ENCODE peak calls at places on chromosome 6, in four cellular contexts. A is SJSA1, R is bronchial epithelial cell, S is RCC 7860. O is an unnamed sample.

GRCh38 chr6:50711686-50712085 is 1.6 kb upstream of the TFAP2D start:
- DNase-seq in A (no peak), R (no peak), S (no peak), O (no peak)

GRCh38 chr6:155128971-155129370 is 133.9 kb downstream of the TIAM2 start:
- DNase-seq in A (no peak), R (no peak), S (no peak), O (no peak)

GRCh38 chr6:6820688-6821238 is 232.2 kb downstream of the LY86 start:
- DNase-seq in A (no peak), R (peak; percentile 95), S (no peak), O (no peak)

GRCh38 chr6:13716225-13716954 is 4.8 kb upstream of the RANBP9 start:
- DNase-seq in A (no peak), R (no peak), S (no peak), O (no peak)

GRCh38 chr6:70884074-70884983 is 72.5 kb downstream of the B3GAT2 start:
- DNase-seq in A (peak; percentile 65), R (peak; percentile 30), S (peak; percentile 18), O (peak; percentile 57)

GRCh38 chr6:169702640-169703246 is 817 bp downstream of the C6orf120 start:
- DNase-seq in A (no peak), R (peak; percentile 11), S (no peak), O (peak; percentile 42)

GRCh38 chr6:11432713-11433450 is 104.7 kb upstream of the TMEM170B start:
- DNase-seq in A (no peak), R (peak; percentile 90), S (peak; percentile 91), O (peak; percentile 85)

GRCh38 chr6:147220345-147220744 is 16.1 kb downstream of the STXBP5 start:
- DNase-seq in A (no peak), R (no peak), S (no peak), O (no peak)

GRCh38 chr6:81783893-81784292 is 31.4 kb upstream of the TENT5A start:
- DNase-seq in A (no peak), R (no peak), S (no peak), O (no peak)

GRCh38 chr6:94127716-94128115 is 708.4 kb upstream of the EPHA7 start:
- DNase-seq in A (no peak), R (no peak), S (no peak), O (no peak)

GRCh38 chr6:21537660-21538059 is 55.9 kb upstream of the SOX4 start:
- DNase-seq in A (no peak), R (no peak), S (no peak), O (no peak)

GRCh38 chr6:143337201-143337949 is 113.1 kb downstream of the ADAT2 start:
- DNase-seq in A (peak; percentile 59), R (peak; percentile 40), S (no peak), O (peak; percentile 16)

GRCh38 chr6:104640761-104641160 is 219.0 kb downstream of the HACE1 start:
- DNase-seq in A (no peak), R (no peak), S (no peak), O (no peak)

GRCh38 chr6:3777695-3778461 is 26.4 kb upstream of the PXDC1 start:
- DNase-seq in A (no peak), R (peak; percentile 75), S (no peak), O (no peak)

GRCh38 chr6:135962731-135963130 is 111.2 kb downstream of the PDE7B start:
- DNase-seq in A (peak; percentile 47), R (no peak), S (peak; percentile 59), O (peak; percentile 94)

O was measured in HT1080.